ENCODE peak calls at places on chromosomes 6 and 20, in five cellular contexts. One of them, this sample, is unnamed.
A peak's percentile ranks its signal among the peaks of the same experiment; 100 is the strongest.

GRCh38 chr6:116410945-116411623 is 40.3 kb downstream of the DSE start:
- DNase-seq in heart left ventricle: peak; percentile 50
- DNase-seq in heart right ventricle: peak; percentile 38
- DNase-seq in ovary: no peak
- DNase-seq in GM06990: no peak
- DNase-seq in this sample: no peak

GRCh38 chr20:53260168-53260567 is 288.0 kb downstream of the TSHZ2 start:
- DNase-seq in heart left ventricle: no peak
- DNase-seq in GM06990: no peak
- DNase-seq in ovary: no peak
- DNase-seq in heart right ventricle: no peak
- DNase-seq in this sample: no peak

GRCh38 chr20:61512475-61512874 is 260.4 kb downstream of the CDH4 start:
- DNase-seq in heart right ventricle: no peak
- DNase-seq in ovary: no peak
- DNase-seq in heart left ventricle: no peak
- DNase-seq in GM06990: no peak
- DNase-seq in this sample: no peak

GRCh38 chr6:45445749-45446454 is 68.2 kb upstream of the SUPT3H start:
- DNase-seq in GM06990: no peak
- DNase-seq in ovary: peak; percentile 15
- DNase-seq in heart left ventricle: peak; percentile 57
- DNase-seq in heart right ventricle: peak; percentile 68
- DNase-seq in this sample: peak; percentile 96

GRCh38 chr20:57414867-57415592 is 23.8 kb downstream of the RBM38 start:
- DNase-seq in GM06990: no peak
- DNase-seq in heart left ventricle: peak; percentile 17
- DNase-seq in heart right ventricle: no peak
- DNase-seq in ovary: no peak
- DNase-seq in this sample: no peak

GRCh38 chr20:8795404-8795803 is 273.5 kb upstream of the PLCB4 start:
- DNase-seq in heart right ventricle: no peak
- DNase-seq in ovary: no peak
- DNase-seq in GM06990: no peak
- DNase-seq in heart left ventricle: no peak
- DNase-seq in this sample: no peak

GRCh38 chr20:2767768-2768631 is 32.4 kb downstream of the CPXM1 start:
- DNase-seq in heart left ventricle: no peak
- DNase-seq in heart right ventricle: peak; percentile 23
- DNase-seq in ovary: peak; percentile 41
- DNase-seq in GM06990: no peak
- DNase-seq in this sample: no peak

GRCh38 chr6:167778497-167779122 is 48.1 kb upstream of the AFDN start:
- DNase-seq in GM06990: no peak
- DNase-seq in heart right ventricle: no peak
- DNase-seq in ovary: no peak
- DNase-seq in heart left ventricle: no peak
- DNase-seq in this sample: no peak

GRCh38 chr6:135941275-135941674 is 89.8 kb downstream of the PDE7B start:
- DNase-seq in heart left ventricle: no peak
- DNase-seq in GM06990: no peak
- DNase-seq in ovary: no peak
- DNase-seq in heart right ventricle: no peak
- DNase-seq in this sample: no peak

GRCh38 chr6:152124432-152125074 is 317.1 kb downstream of the ESR1 start:
- DNase-seq in heart left ventricle: no peak
- DNase-seq in ovary: no peak
- DNase-seq in heart right ventricle: no peak
- DNase-seq in GM06990: no peak
- DNase-seq in this sample: peak; percentile 31

GRCh38 chr20:38121741-38122140 is 43.3 kb downstream of the TGM2 start:
- DNase-seq in ovary: no peak
- DNase-seq in heart right ventricle: no peak
- DNase-seq in heart left ventricle: no peak
- DNase-seq in GM06990: no peak
- DNase-seq in this sample: no peak

GRCh38 chr20:33037456-33037855 is 6.0 kb downstream of the BPIFB6 start:
- DNase-seq in heart left ventricle: no peak
- DNase-seq in ovary: no peak
- DNase-seq in heart right ventricle: no peak
- DNase-seq in GM06990: no peak
- DNase-seq in this sample: no peak

GRCh38 chr20:3783068-3783489 is 1.8 kb upstream of the SPEF1 start:
- DNase-seq in heart right ventricle: no peak
- DNase-seq in heart left ventricle: no peak
- DNase-seq in GM06990: no peak
- DNase-seq in ovary: no peak
- DNase-seq in this sample: no peak

GRCh38 chr6:167678102-167679101 is 148.3 kb upstream of the AFDN start:
- DNase-seq in GM06990: no peak
- DNase-seq in ovary: peak; percentile 57
- DNase-seq in heart right ventricle: peak; percentile 56
- DNase-seq in heart left ventricle: peak; percentile 61
- DNase-seq in this sample: no peak

GRCh38 chr6:117687725-117688124 is 12.5 kb downstream of the NUS1 start:
- DNase-seq in heart right ventricle: no peak
- DNase-seq in heart left ventricle: no peak
- DNase-seq in GM06990: no peak
- DNase-seq in ovary: no peak
- DNase-seq in this sample: no peak

GRCh38 chr6:130587778-130588520 is 222.1 kb downstream of the TMEM200A start:
- DNase-seq in GM06990: no peak
- DNase-seq in heart right ventricle: no peak
- DNase-seq in ovary: no peak
- DNase-seq in heart left ventricle: no peak
- DNase-seq in this sample: peak; percentile 53

GRCh38 chr6:80223743-80224212 is 117.3 kb downstream of the BCKDHB start:
- DNase-seq in heart left ventricle: peak; percentile 36
- DNase-seq in heart right ventricle: no peak
- DNase-seq in ovary: no peak
- DNase-seq in GM06990: no peak
- DNase-seq in this sample: no peak

GRCh38 chr6:34633256-34633655 is 63.3 kb downstream of the ILRUN start:
- DNase-seq in GM06990: no peak
- DNase-seq in heart left ventricle: no peak
- DNase-seq in ovary: no peak
- DNase-seq in heart right ventricle: no peak
- DNase-seq in this sample: no peak

GRCh38 chr6:168380956-168381605 is 59.9 kb upstream of the SMOC2 start:
- DNase-seq in heart left ventricle: no peak
- DNase-seq in GM06990: no peak
- DNase-seq in heart right ventricle: no peak
- DNase-seq in ovary: no peak
- DNase-seq in this sample: no peak

GRCh38 chr20:54103762-54104600 is 33.6 kb upstream of the BCAS1 start:
- DNase-seq in GM06990: no peak
- DNase-seq in ovary: no peak
- DNase-seq in heart left ventricle: no peak
- DNase-seq in heart right ventricle: no peak
- DNase-seq in this sample: no peak

GRCh38 chr6:137309078-137309762 is 90.0 kb upstream of the IFNGR1 start:
- DNase-seq in GM06990: no peak
- DNase-seq in heart right ventricle: peak; percentile 76
- DNase-seq in ovary: peak; percentile 21
- DNase-seq in heart left ventricle: peak; percentile 79
- DNase-seq in this sample: peak; percentile 69

GRCh38 chr20:53658973-53659372 is 65.3 kb upstream of the ZNF217 start:
- DNase-seq in heart left ventricle: no peak
- DNase-seq in heart right ventricle: no peak
- DNase-seq in GM06990: no peak
- DNase-seq in ovary: peak; percentile 32
- DNase-seq in this sample: no peak

GRCh38 chr20:427849-428657 is 20.0 kb downstream of the RBCK1 start:
- DNase-seq in GM06990: no peak
- DNase-seq in heart left ventricle: no peak
- DNase-seq in ovary: no peak
- DNase-seq in heart right ventricle: no peak
- DNase-seq in this sample: no peak

GRCh38 chr6:111718990-111719389 is 113.3 kb upstream of the TRAF3IP2 start:
- DNase-seq in heart left ventricle: no peak
- DNase-seq in ovary: no peak
- DNase-seq in GM06990: no peak
- DNase-seq in heart right ventricle: no peak
- DNase-seq in this sample: no peak

GRCh38 chr20:8020314-8021079 is 936 bp upstream of the TMX4 start:
- DNase-seq in heart left ventricle: no peak
- DNase-seq in heart right ventricle: no peak
- DNase-seq in GM06990: peak; percentile 44
- DNase-seq in ovary: no peak
- DNase-seq in this sample: peak; percentile 38

GRCh38 chr6:34030831-34031566 is 114.9 kb downstream of the GRM4 start:
- DNase-seq in heart left ventricle: no peak
- DNase-seq in ovary: no peak
- DNase-seq in heart right ventricle: no peak
- DNase-seq in GM06990: no peak
- DNase-seq in this sample: no peak

GRCh38 chr6:44009425-44010321 is 117.6 kb downstream of the MRPL14 start:
- DNase-seq in heart left ventricle: peak; percentile 79
- DNase-seq in GM06990: no peak
- DNase-seq in ovary: no peak
- DNase-seq in heart right ventricle: no peak
- DNase-seq in this sample: no peak

GRCh38 chr6:36772401-36772800 is 66.8 kb downstream of the CPNE5 start:
- DNase-seq in heart left ventricle: no peak
- DNase-seq in heart right ventricle: no peak
- DNase-seq in GM06990: no peak
- DNase-seq in ovary: no peak
- DNase-seq in this sample: no peak

GRCh38 chr20:48002517-48002970 is 217.3 kb upstream of the SULF2 start:
- DNase-seq in heart left ventricle: no peak
- DNase-seq in ovary: no peak
- DNase-seq in GM06990: peak; percentile 73
- DNase-seq in heart right ventricle: no peak
- DNase-seq in this sample: no peak

GRCh38 chr6:108785653-108786052 is 62.6 kb upstream of the ARMC2 start:
- DNase-seq in GM06990: no peak
- DNase-seq in heart left ventricle: no peak
- DNase-seq in ovary: no peak
- DNase-seq in heart right ventricle: no peak
- DNase-seq in this sample: no peak

GRCh38 chr6:95120984-95121383 is 456.4 kb upstream of the MANEA start:
- DNase-seq in GM06990: no peak
- DNase-seq in heart right ventricle: no peak
- DNase-seq in heart left ventricle: no peak
- DNase-seq in ovary: no peak
- DNase-seq in this sample: no peak

GRCh38 chr6:159929819-159930218 is 39.0 kb downstream of the MAS1 start:
- DNase-seq in heart right ventricle: peak; percentile 36
- DNase-seq in ovary: peak; percentile 35
- DNase-seq in GM06990: peak; percentile 65
- DNase-seq in heart left ventricle: peak; percentile 36
- DNase-seq in this sample: no peak

GRCh38 chr6:45653117-45653883 is 275.6 kb upstream of the SUPT3H start:
- DNase-seq in ovary: no peak
- DNase-seq in heart right ventricle: no peak
- DNase-seq in GM06990: no peak
- DNase-seq in heart left ventricle: no peak
- DNase-seq in this sample: no peak

GRCh38 chr20:47353697-47354387 is 2.7 kb downstream of the ZMYND8 start:
- DNase-seq in ovary: no peak
- DNase-seq in GM06990: no peak
- DNase-seq in heart right ventricle: no peak
- DNase-seq in heart left ventricle: no peak
- DNase-seq in this sample: no peak

GRCh38 chr6:125346143-125346925 is 44.6 kb upstream of the HDDC2 start:
- DNase-seq in GM06990: peak; percentile 26
- DNase-seq in heart right ventricle: peak; percentile 37
- DNase-seq in ovary: no peak
- DNase-seq in heart left ventricle: no peak
- DNase-seq in this sample: no peak

GRCh38 chr6:83192456-83192855 is 609 bp downstream of the PGM3 start:
- DNase-seq in heart left ventricle: no peak
- DNase-seq in heart right ventricle: no peak
- DNase-seq in ovary: no peak
- DNase-seq in GM06990: no peak
- DNase-seq in this sample: no peak

GRCh38 chr20:49477200-49477599 is 5.3 kb downstream of the KCNB1 start:
- DNase-seq in heart right ventricle: no peak
- DNase-seq in ovary: no peak
- DNase-seq in GM06990: no peak
- DNase-seq in heart left ventricle: no peak
- DNase-seq in this sample: no peak
- H3K27me3 ChIP-seq in heart right ventricle: peaks cover 9% of the 10 kb centered on the region
- H3K27me3 ChIP-seq in ovary: no peaks in the 10 kb centered on the region
- H3K27me3 ChIP-seq in GM06990: peaks cover 1% of the 10 kb centered on the region
- H3K27me3 ChIP-seq in heart left ventricle: no peaks in the 10 kb centered on the region
- H3K27me3 ChIP-seq in this sample: peaks cover 27% of the 10 kb centered on the region

GRCh38 chr20:32031007-32031958 is 20.8 kb upstream of the HCK start:
- DNase-seq in heart right ventricle: peak; percentile 87
- DNase-seq in GM06990: peak; percentile 61
- DNase-seq in ovary: peak; percentile 67
- DNase-seq in heart left ventricle: peak; percentile 84
- DNase-seq in this sample: peak; percentile 31
- H3K4me3 ChIP-seq in heart right ventricle: peak overlapping the region; percentile 44
- H3K4me3 ChIP-seq in GM06990: peak overlapping the region; percentile 30
- H3K4me3 ChIP-seq in ovary: no peak overlapping the region
- H3K4me3 ChIP-seq in heart left ventricle: peak overlapping the region; percentile 33
- H3K4me3 ChIP-seq in this sample: peak overlapping the region; percentile 8

DNA sequence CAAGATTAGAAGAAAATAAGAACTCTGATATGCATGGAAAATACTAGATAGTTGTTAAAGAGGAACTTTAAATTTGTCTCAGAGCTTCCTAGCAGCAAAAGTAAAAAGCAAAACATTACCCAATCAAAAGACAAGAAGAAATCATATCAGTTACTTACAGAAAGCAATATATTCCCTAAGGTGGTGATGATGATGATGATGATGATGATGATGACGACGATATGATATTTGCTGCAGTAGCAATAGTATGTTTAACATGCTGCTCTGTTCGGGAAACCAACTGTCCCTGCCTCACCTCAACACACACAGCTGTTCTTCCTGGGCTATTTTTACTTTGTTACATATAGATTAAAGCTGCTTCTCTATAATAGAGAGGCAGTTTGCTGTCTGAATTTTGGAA is 12.0 kb upstream of the TBX18 start:
- DNase-seq in ovary: no peak
- DNase-seq in GM06990: no peak
- DNase-seq in heart right ventricle: no peak
- DNase-seq in heart left ventricle: no peak
- DNase-seq in this sample: no peak
- H3K27me3 ChIP-seq in ovary: peaks cover 5% of the 10 kb centered on the region
- H3K27me3 ChIP-seq in GM06990: no peaks in the 10 kb centered on the region
- H3K27me3 ChIP-seq in heart right ventricle: peaks cover 65% of the 10 kb centered on the region
- H3K27me3 ChIP-seq in heart left ventricle: peaks cover 41% of the 10 kb centered on the region
- H3K27me3 ChIP-seq in this sample: peaks cover 49% of the 10 kb centered on the region

DNA sequence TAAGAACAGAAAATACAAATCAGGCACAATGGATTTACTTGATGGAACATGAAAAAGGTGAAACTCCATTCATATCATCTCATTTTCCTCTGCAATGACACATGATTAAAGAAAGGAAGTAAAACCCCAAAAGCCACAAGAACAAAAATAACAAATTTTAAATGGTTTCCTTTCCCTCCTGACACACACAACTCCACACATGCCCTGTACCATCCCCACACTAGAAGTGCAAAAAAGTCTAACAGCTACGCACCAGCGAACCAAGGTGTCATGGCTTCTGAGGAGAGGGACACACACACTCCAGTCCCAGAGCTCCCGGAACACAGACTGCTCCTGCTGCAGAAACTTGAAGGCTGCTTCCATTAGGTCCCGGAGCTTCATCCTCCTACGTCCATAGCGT is 25.3 kb downstream of the MDN1 start:
- DNase-seq in GM06990: peak; percentile 38
- DNase-seq in heart right ventricle: no peak
- DNase-seq in ovary: no peak
- DNase-seq in heart left ventricle: no peak
- DNase-seq in this sample: no peak
- H3K4me3 ChIP-seq in GM06990: no peak overlapping the region
- H3K4me3 ChIP-seq in heart right ventricle: no peak overlapping the region
- H3K4me3 ChIP-seq in ovary: no peak overlapping the region
- H3K4me3 ChIP-seq in heart left ventricle: no peak overlapping the region
- H3K4me3 ChIP-seq in this sample: no peak overlapping the region